ENCODE peak calls at places on chromosomes 6 and 20, in four cellular contexts. B is IMR-90, O is neuronal stem cell, X is mesenchymal stem cell. P is an unnamed sample.

GRCh38 chr6:142518126-142518525 is 216.3 kb downstream of the ADGRG6 start:
- DNase-seq in B (no peak), O (no peak), X (no peak), P (peak)

GRCh38 chr6:6248651-6249050 is 71.8 kb downstream of the F13A1 start:
- DNase-seq in B (no peak), O (no peak), X (no peak), P (no peak)

GRCh38 chr6:151370509-151371078 is 20.8 kb downstream of the ZBTB2 start:
- DNase-seq in B (peak), O (no peak), X (peak), P (peak)

GRCh38 chr20:49482621-49483017 is at the start of gene KCNB1:
- DNase-seq in B (peak), O (peak), X (peak), P (peak)

GRCh38 chr6:116369540-116370327 is 1.0 kb upstream of the DSE start:
- DNase-seq in B (no peak), O (no peak), X (no peak), P (no peak)

GRCh38 chr20:63775096-63775978 is 35.8 kb downstream of the SLC2A4RG start:
- DNase-seq in B (peak), O (peak), X (peak), P (peak)

GRCh38 chr6:169868458-169868857 is 117.0 kb downstream of the ERMARD start:
- DNase-seq in B (no peak), O (no peak), X (no peak), P (no peak)

GRCh38 chr20:59207742-59208357 is 44.2 kb downstream of the ZNF831 start:
- DNase-seq in B (no peak), O (peak), X (no peak), P (peak)

GRCh38 chr6:156886409-156886808 is 109.2 kb downstream of the ARID1B start:
- DNase-seq in B (no peak), O (no peak), X (peak), P (no peak)

GRCh38 chr6:155054851-155055250 is 59.7 kb downstream of the TIAM2 start:
- DNase-seq in B (no peak), O (no peak), X (no peak), P (no peak)

GRCh38 chr20:44057698-44058675 is 129.0 kb downstream of the JPH2 start:
- DNase-seq in B (peak), O (no peak), X (peak), P (peak)

GRCh38 chr6:121426686-121427085 is 8.8 kb upstream of the GJA1 start:
- DNase-seq in B (no peak), O (no peak), X (no peak), P (no peak)

GRCh38 chr20:38664284-38664683 is 60.0 kb upstream of the SLC32A1 start:
- DNase-seq in B (no peak), O (no peak), X (no peak), P (no peak)

GRCh38 chr6:139142267-139142666 is 7.4 kb downstream of the HECA start:
- DNase-seq in B (no peak), O (no peak), X (no peak), P (no peak)

GRCh38 chr20:24503352-24503931 is 34.0 kb downstream of the SYNDIG1 start:
- DNase-seq in B (peak), O (no peak), X (no peak), P (peak)

GRCh38 chr6:75620387-75621304 is 19.0 kb downstream of the SENP6 start:
- DNase-seq in B (no peak), O (no peak), X (no peak), P (no peak)

GRCh38 chr6:145071836-145072235 is 663.5 kb downstream of the EPM2A start:
- DNase-seq in B (peak), O (no peak), X (peak), P (no peak)

GRCh38 chr20:4119854-4120209 is 104.5 kb upstream of the RNF24 start:
- DNase-seq in B (no peak), O (no peak), X (no peak), P (no peak)

GRCh38 chr20:10249048-10249770 is 30.6 kb downstream of the SNAP25 start:
- DNase-seq in B (peak), O (no peak), X (no peak), P (peak)

GRCh38 chr20:62606551-62607201 is 35.6 kb upstream of the SLCO4A1 start:
- DNase-seq in B (no peak), O (no peak), X (no peak), P (no peak)

GRCh38 chr6:31407699-31408098 is 4.3 kb downstream of the MICA start:
- DNase-seq in B (peak), O (no peak), X (peak), P (no peak)

GRCh38 chr6:143299253-143300166 is 151.0 kb downstream of the ADAT2 start:
- DNase-seq in B (no peak), O (no peak), X (no peak), P (peak)

DNA sequence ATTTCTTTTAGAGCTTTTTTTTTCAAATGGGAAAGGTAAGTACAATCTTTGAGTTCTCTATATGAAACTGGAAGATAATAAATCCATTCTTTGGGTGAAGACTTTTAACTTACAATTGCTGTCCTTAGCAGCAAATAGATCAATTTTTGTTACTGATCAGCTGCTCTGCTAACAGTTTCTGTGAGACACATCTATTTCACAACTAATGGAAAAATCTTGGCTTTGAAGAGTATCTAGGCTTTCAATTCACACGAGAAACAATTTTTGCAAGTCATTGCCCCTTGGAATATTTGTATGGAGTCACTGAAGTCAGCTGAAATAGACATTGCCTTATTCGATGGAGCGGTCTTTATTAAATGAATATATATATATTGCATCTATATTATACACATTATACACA is 20.5 kb upstream of the ARG1 start:
- DNase-seq in B (no peak), O (no peak), X (no peak), P (no peak)
- H3K18ac ChIP-seq in B (no peak), O (no peak), X (no peak), P (no peak)

GRCh38 chr6:130020106-130020851 is 1.9 kb downstream of the L3MBTL3 start:
- DNase-seq in B (no peak), O (peak), X (peak), P (peak)
- H3K18ac ChIP-seq in B (no peak), O (peak), X (peak), P (peak)

DNA sequence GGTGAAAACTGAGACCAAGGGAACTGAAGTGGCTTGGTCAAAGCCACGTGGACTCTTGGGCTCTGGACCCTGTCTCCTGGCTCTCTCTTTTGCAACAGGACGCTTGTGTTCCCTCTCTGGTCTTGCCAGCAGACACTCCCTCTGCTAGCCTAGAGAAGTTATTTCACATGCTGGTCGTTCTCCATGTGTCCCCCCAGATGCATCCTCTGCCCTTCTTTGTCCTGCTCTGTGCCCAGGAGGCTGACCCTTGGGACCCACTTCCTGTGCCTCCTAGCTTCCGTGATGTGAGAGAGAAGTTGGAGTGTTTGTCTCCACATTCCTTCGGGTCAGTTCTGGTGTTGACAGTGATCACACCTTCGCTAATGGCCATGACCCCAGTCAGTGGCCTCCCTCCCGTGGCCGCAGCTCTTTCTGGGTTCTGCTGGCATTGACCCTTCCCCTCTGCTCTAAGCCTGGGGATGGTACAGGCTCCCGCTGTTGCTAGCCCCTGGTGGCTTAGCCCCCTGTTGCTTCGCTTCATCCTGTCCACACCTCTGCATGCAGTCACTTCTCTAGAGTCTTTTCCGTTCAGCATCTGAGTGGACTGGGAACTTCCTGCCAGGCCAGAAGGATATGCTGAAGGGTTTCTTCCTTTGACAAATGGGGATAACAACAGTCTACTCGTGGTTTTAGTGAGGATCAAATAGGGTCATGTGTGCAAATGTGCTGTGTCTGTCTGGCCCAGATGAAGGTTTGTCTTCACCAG is 70.1 kb upstream of the BMP2 start:
- DNase-seq in B (no peak), O (no peak), X (no peak), P (peak)
- H3K18ac ChIP-seq in B (no peak), O (peak), X (peak), P (no peak)

GRCh38 chr20:32506721-32507120 is 78.4 kb downstream of the NOL4L start:
- DNase-seq in B (no peak), O (no peak), X (no peak), P (peak)

GRCh38 chr20:32508775-32509119 is 76.4 kb downstream of the NOL4L start:
- DNase-seq in B (no peak), O (no peak), X (no peak), P (no peak)

GRCh38 chr20:32507998-32508774 is 76.9 kb downstream of the NOL4L start:
- DNase-seq in B (no peak), O (no peak), X (no peak), P (no peak)

GRCh38 chr20:32509639-32510066 is 75.5 kb downstream of the NOL4L start:
- DNase-seq in B (peak), O (no peak), X (no peak), P (no peak)

GRCh38 chr20:32505723-32506473 is 79.2 kb downstream of the NOL4L start:
- DNase-seq in B (no peak), O (no peak), X (no peak), P (no peak)
- H3K18ac ChIP-seq in B (no peak), O (peak), X (no peak), P (no peak)

P was measured in mesendoderm.